ENCODE peak calls at places on chromosome 21, in seven cellular contexts. One of them, this sample, is unnamed.

GRCh38 chr21:14686466-14687276 is 140.6 kb upstream of the SAMSN1 start:
- DNase-seq in A673: no peak
- DNase-seq in CD8-positive, alpha-beta T cell: no peak
- DNase-seq in fibroblast of lung: peak; percentile 9
- DNase-seq in posterior vena cava: no peak
- DNase-seq in Calu3: no peak
- DNase-seq in Peyer's patch: peak; percentile 35
- DNase-seq in this sample: no peak

GRCh38 chr21:36847189-36847588 is 119.3 kb downstream of the HLCS start:
- DNase-seq in A673: peak; percentile 44
- DNase-seq in CD8-positive, alpha-beta T cell: no peak
- DNase-seq in fibroblast of lung: peak; percentile 77
- DNase-seq in posterior vena cava: no peak
- DNase-seq in Calu3: no peak
- DNase-seq in Peyer's patch: no peak
- DNase-seq in this sample: no peak

GRCh38 chr21:36433011-36433709 is 46.8 kb downstream of the CLDN14 start:
- DNase-seq in A673: no peak
- DNase-seq in CD8-positive, alpha-beta T cell: no peak
- DNase-seq in fibroblast of lung: no peak
- DNase-seq in posterior vena cava: no peak
- DNase-seq in Calu3: no peak
- DNase-seq in Peyer's patch: no peak
- DNase-seq in this sample: no peak

GRCh38 chr21:25879203-25879602 is 144.4 kb downstream of the GABPA start:
- DNase-seq in A673: no peak
- DNase-seq in CD8-positive, alpha-beta T cell: no peak
- DNase-seq in fibroblast of lung: no peak
- DNase-seq in posterior vena cava: no peak
- DNase-seq in Calu3: no peak
- DNase-seq in Peyer's patch: no peak
- DNase-seq in this sample: no peak

GRCh38 chr21:39330001-39330400 is 16.6 kb upstream of the BRWD1 start:
- DNase-seq in A673: no peak
- DNase-seq in CD8-positive, alpha-beta T cell: no peak
- DNase-seq in fibroblast of lung: no peak
- DNase-seq in posterior vena cava: no peak
- DNase-seq in Calu3: no peak
- DNase-seq in Peyer's patch: no peak
- DNase-seq in this sample: no peak

GRCh38 chr21:29232601-29233541 is 65.9 kb upstream of the BACH1 start:
- DNase-seq in A673: peak; percentile 61
- DNase-seq in CD8-positive, alpha-beta T cell: no peak
- DNase-seq in fibroblast of lung: peak; percentile 77
- DNase-seq in posterior vena cava: no peak
- DNase-seq in Calu3: no peak
- DNase-seq in Peyer's patch: no peak
- DNase-seq in this sample: no peak

GRCh38 chr21:27026501-27026900 is 59.6 kb upstream of the ADAMTS5 start:
- DNase-seq in A673: no peak
- DNase-seq in CD8-positive, alpha-beta T cell: no peak
- DNase-seq in fibroblast of lung: peak; percentile 13
- DNase-seq in posterior vena cava: no peak
- DNase-seq in Calu3: no peak
- DNase-seq in Peyer's patch: no peak
- DNase-seq in this sample: no peak

GRCh38 chr21:36450511-36450910 is 29.4 kb downstream of the CLDN14 start:
- DNase-seq in A673: no peak
- DNase-seq in CD8-positive, alpha-beta T cell: no peak
- DNase-seq in fibroblast of lung: peak; percentile 86
- DNase-seq in posterior vena cava: no peak
- DNase-seq in Calu3: no peak
- DNase-seq in Peyer's patch: no peak
- DNase-seq in this sample: no peak

GRCh38 chr21:44510508-44511218 is 29.3 kb downstream of the KRTAP10-1 start:
- DNase-seq in A673: peak; percentile 73
- DNase-seq in CD8-positive, alpha-beta T cell: peak; percentile 77
- DNase-seq in fibroblast of lung: no peak
- DNase-seq in posterior vena cava: peak; percentile 88
- DNase-seq in Calu3: peak; percentile 82
- DNase-seq in Peyer's patch: peak; percentile 52
- DNase-seq in this sample: peak; percentile 55

GRCh38 chr21:46171585-46171984 is 12.7 kb downstream of the SPATC1L start:
- DNase-seq in A673: no peak
- DNase-seq in CD8-positive, alpha-beta T cell: no peak
- DNase-seq in fibroblast of lung: no peak
- DNase-seq in posterior vena cava: no peak
- DNase-seq in Calu3: no peak
- DNase-seq in Peyer's patch: no peak
- DNase-seq in this sample: no peak

GRCh38 chr21:34526236-34526617 is 14.2 kb upstream of the KCNE1 start:
- DNase-seq in A673: peak; percentile 3
- DNase-seq in CD8-positive, alpha-beta T cell: no peak
- DNase-seq in fibroblast of lung: no peak
- DNase-seq in posterior vena cava: no peak
- DNase-seq in Calu3: no peak
- DNase-seq in Peyer's patch: no peak
- DNase-seq in this sample: no peak

GRCh38 chr21:31187499-31187898 is 149.2 kb upstream of the KRTAP19-8 start:
- DNase-seq in A673: no peak
- DNase-seq in CD8-positive, alpha-beta T cell: no peak
- DNase-seq in fibroblast of lung: no peak
- DNase-seq in posterior vena cava: no peak
- DNase-seq in Calu3: no peak
- DNase-seq in Peyer's patch: no peak
- DNase-seq in this sample: no peak

GRCh38 chr21:26977741-26978140 is 10.9 kb upstream of the ADAMTS5 start:
- DNase-seq in A673: no peak
- DNase-seq in CD8-positive, alpha-beta T cell: no peak
- DNase-seq in fibroblast of lung: peak; percentile 32
- DNase-seq in posterior vena cava: no peak
- DNase-seq in Calu3: no peak
- DNase-seq in Peyer's patch: no peak
- DNase-seq in this sample: no peak

GRCh38 chr21:27772816-27773215 is 805.9 kb upstream of the ADAMTS5 start:
- DNase-seq in A673: no peak
- DNase-seq in CD8-positive, alpha-beta T cell: no peak
- DNase-seq in fibroblast of lung: no peak
- DNase-seq in posterior vena cava: no peak
- DNase-seq in Calu3: no peak
- DNase-seq in Peyer's patch: no peak
- DNase-seq in this sample: no peak

GRCh38 chr21:38434913-38435533 is 63.3 kb downstream of the ERG start:
- DNase-seq in A673: no peak
- DNase-seq in CD8-positive, alpha-beta T cell: no peak
- DNase-seq in fibroblast of lung: peak; percentile 87
- DNase-seq in posterior vena cava: no peak
- DNase-seq in Calu3: no peak
- DNase-seq in Peyer's patch: no peak
- DNase-seq in this sample: no peak

GRCh38 chr21:43762303-43763128 is 13.6 kb downstream of the CSTB start:
- DNase-seq in A673: no peak
- DNase-seq in CD8-positive, alpha-beta T cell: no peak
- DNase-seq in fibroblast of lung: no peak
- DNase-seq in posterior vena cava: no peak
- DNase-seq in Calu3: no peak
- DNase-seq in Peyer's patch: no peak
- DNase-seq in this sample: no peak

GRCh38 chr21:34639882-34640788 is 25.2 kb upstream of the RCAN1 start:
- DNase-seq in A673: no peak
- DNase-seq in CD8-positive, alpha-beta T cell: no peak
- DNase-seq in fibroblast of lung: no peak
- DNase-seq in posterior vena cava: no peak
- DNase-seq in Calu3: no peak
- DNase-seq in Peyer's patch: no peak
- DNase-seq in this sample: no peak

GRCh38 chr21:34807146-34807880 is 138.5 kb downstream of the CLIC6 start:
- DNase-seq in A673: peak; percentile 39
- DNase-seq in CD8-positive, alpha-beta T cell: peak; percentile 79
- DNase-seq in fibroblast of lung: peak; percentile 97
- DNase-seq in posterior vena cava: peak; percentile 78
- DNase-seq in Calu3: peak; percentile 51
- DNase-seq in Peyer's patch: no peak
- DNase-seq in this sample: no peak

GRCh38 chr21:35810431-35810970 is 249.8 kb downstream of the SETD4 start:
- DNase-seq in A673: no peak
- DNase-seq in CD8-positive, alpha-beta T cell: no peak
- DNase-seq in fibroblast of lung: no peak
- DNase-seq in posterior vena cava: no peak
- DNase-seq in Calu3: no peak
- DNase-seq in Peyer's patch: no peak
- DNase-seq in this sample: no peak

GRCh38 chr21:44614161-44614631 is 2.3 kb downstream of the KRTAP10-8 start:
- DNase-seq in A673: no peak
- DNase-seq in CD8-positive, alpha-beta T cell: no peak
- DNase-seq in fibroblast of lung: no peak
- DNase-seq in posterior vena cava: peak; percentile 73
- DNase-seq in Calu3: no peak
- DNase-seq in Peyer's patch: no peak
- DNase-seq in this sample: no peak

GRCh38 chr21:17002628-17003027 is 510.2 kb upstream of the CXADR start:
- DNase-seq in A673: no peak
- DNase-seq in CD8-positive, alpha-beta T cell: no peak
- DNase-seq in fibroblast of lung: peak; percentile 24
- DNase-seq in posterior vena cava: no peak
- DNase-seq in Calu3: no peak
- DNase-seq in Peyer's patch: no peak
- DNase-seq in this sample: no peak

GRCh38 chr21:39451332-39452206 is at the start of gene SH3BGR:
- DNase-seq in A673: no peak
- DNase-seq in CD8-positive, alpha-beta T cell: no peak
- DNase-seq in fibroblast of lung: peak; percentile 17
- DNase-seq in posterior vena cava: no peak
- DNase-seq in Calu3: no peak
- DNase-seq in Peyer's patch: no peak
- DNase-seq in this sample: peak; percentile 46

GRCh38 chr21:23579573-23579972 is 2027.7 kb downstream of the MRPL39 start:
- DNase-seq in A673: no peak
- DNase-seq in CD8-positive, alpha-beta T cell: no peak
- DNase-seq in fibroblast of lung: no peak
- DNase-seq in posterior vena cava: no peak
- DNase-seq in Calu3: no peak
- DNase-seq in Peyer's patch: no peak
- DNase-seq in this sample: no peak

GRCh38 chr21:42320791-42321190 is 5.6 kb upstream of the TFF3 start:
- DNase-seq in A673: no peak
- DNase-seq in CD8-positive, alpha-beta T cell: no peak
- DNase-seq in fibroblast of lung: no peak
- DNase-seq in posterior vena cava: no peak
- DNase-seq in Calu3: no peak
- DNase-seq in Peyer's patch: no peak
- DNase-seq in this sample: no peak

GRCh38 chr21:46095814-46096595 is 1.9 kb upstream of the COL6A2 start:
- DNase-seq in A673: no peak
- DNase-seq in CD8-positive, alpha-beta T cell: no peak
- DNase-seq in fibroblast of lung: no peak
- DNase-seq in posterior vena cava: peak; percentile 73
- DNase-seq in Calu3: no peak
- DNase-seq in Peyer's patch: no peak
- DNase-seq in this sample: no peak

GRCh38 chr21:24076179-24076578 is 1531.1 kb downstream of the MRPL39 start:
- DNase-seq in A673: no peak
- DNase-seq in CD8-positive, alpha-beta T cell: no peak
- DNase-seq in fibroblast of lung: peak; percentile 2
- DNase-seq in posterior vena cava: no peak
- DNase-seq in Calu3: no peak
- DNase-seq in Peyer's patch: no peak
- DNase-seq in this sample: no peak

GRCh38 chr21:41783476-41784150 is 16.8 kb upstream of the RIPK4 start:
- DNase-seq in A673: peak; percentile 81
- DNase-seq in CD8-positive, alpha-beta T cell: no peak
- DNase-seq in fibroblast of lung: peak; percentile 54
- DNase-seq in posterior vena cava: no peak
- DNase-seq in Calu3: peak; percentile 86
- DNase-seq in Peyer's patch: no peak
- DNase-seq in this sample: peak; percentile 77

GRCh38 chr21:15138475-15138874 is 73.7 kb upstream of the NRIP1 start:
- DNase-seq in A673: peak; percentile 9
- DNase-seq in CD8-positive, alpha-beta T cell: no peak
- DNase-seq in fibroblast of lung: no peak
- DNase-seq in posterior vena cava: no peak
- DNase-seq in Calu3: peak; percentile 28
- DNase-seq in Peyer's patch: no peak
- DNase-seq in this sample: no peak

GRCh38 chr21:33069994-33070811 is at the start of gene OLIG1:
- DNase-seq in A673: peak; percentile 17
- DNase-seq in CD8-positive, alpha-beta T cell: no peak
- DNase-seq in fibroblast of lung: peak; percentile 44
- DNase-seq in posterior vena cava: no peak
- DNase-seq in Calu3: peak; percentile 3
- DNase-seq in Peyer's patch: no peak
- DNase-seq in this sample: no peak

GRCh38 chr21:38136201-38136600 is 120.6 kb upstream of the KCNJ15 start:
- DNase-seq in A673: no peak
- DNase-seq in CD8-positive, alpha-beta T cell: no peak
- DNase-seq in fibroblast of lung: peak; percentile 33
- DNase-seq in posterior vena cava: no peak
- DNase-seq in Calu3: no peak
- DNase-seq in Peyer's patch: no peak
- DNase-seq in this sample: no peak

GRCh38 chr21:18917602-18918001 is 514.0 kb upstream of the TMPRSS15 start:
- DNase-seq in A673: no peak
- DNase-seq in CD8-positive, alpha-beta T cell: no peak
- DNase-seq in fibroblast of lung: no peak
- DNase-seq in posterior vena cava: no peak
- DNase-seq in Calu3: no peak
- DNase-seq in Peyer's patch: no peak
- DNase-seq in this sample: no peak

GRCh38 chr21:32819702-32820101 is 48.1 kb upstream of the PAXBP1 start:
- DNase-seq in A673: no peak
- DNase-seq in CD8-positive, alpha-beta T cell: no peak
- DNase-seq in fibroblast of lung: peak; percentile 85
- DNase-seq in posterior vena cava: no peak
- DNase-seq in Calu3: no peak
- DNase-seq in Peyer's patch: no peak
- DNase-seq in this sample: peak; percentile 25